ENCODE peak calls at places on chromosomes 7 and 10, in ten cellular contexts. H is ACHN; E is activated CD8-positive, alpha-beta memory T cell treated with anti-CD3 and anti-CD28 coated beads for 1 hour; Y is astrocyte of the cerebellum; W is HT1080; X is stimulated activated CD4-positive, alpha-beta T cell treated with anti-CD3 and anti-CD28 coated beads, Interleukin-4, amount 100 ng/mL, for 4 hours; T is activated effector memory CD4-positive, alpha-beta T cell treated with Interleukin-2 at 50 U/mL for 16 hours; V is stimulated activated naive CD8-positive, alpha-beta T cell treated with anti-CD3 and anti-CD28 coated beads, Interleukin-15, Interleukin-2, amounts not matched to agents 100 U/mL and 50 U/mL, for 24 hours; D is NB4; N is T-helper 2 cell. P is an unnamed sample.
A peak's percentile ranks its signal among the peaks of the same experiment; 100 is the strongest.

GRCh38 chr7:20561908-20562307 is 53.6 kb upstream of the ABCB5 start:
- DNase-seq in E (no peak), X (no peak), V (no peak), W (no peak), H (no peak), Y (peak; percentile 18), N (no peak), D (no peak), T (no peak), P (no peak)

GRCh38 chr10:104589871-104590270 is 51.2 kb upstream of the SORCS3 start:
- DNase-seq in V (no peak), X (no peak), D (no peak), E (no peak), Y (peak; percentile 31), N (no peak), W (peak; percentile 95), T (no peak), H (peak; percentile 87), P (peak; percentile 40)

GRCh38 chr7:135846339-135846738 is 97.7 kb upstream of the FAM180A start:
- DNase-seq in X (no peak), Y (no peak), T (no peak), W (no peak), D (no peak), N (no peak), V (no peak), E (no peak), H (no peak), P (no peak)

GRCh38 chr7:1692500-1693418 is 22.7 kb downstream of the ELFN1 start:
- DNase-seq in W (no peak), X (no peak), E (no peak), N (no peak), H (no peak), V (no peak), D (no peak), Y (no peak), T (no peak), P (no peak)

GRCh38 chr10:112904000-112904399 is 46.0 kb upstream of the TCF7L2 start:
- DNase-seq in V (no peak), E (no peak), N (no peak), T (no peak), W (peak; percentile 73), X (no peak), Y (no peak), D (no peak), H (no peak), P (no peak)

GRCh38 chr7:123155571-123155970 is 44.2 kb downstream of the SLC13A1 start:
- DNase-seq in E (no peak), W (no peak), Y (no peak), V (no peak), N (no peak), X (no peak), T (no peak), D (no peak), H (no peak), P (no peak)

GRCh38 chr10:28984431-28984830 is 304.4 kb upstream of the LYZL1 start:
- DNase-seq in T (no peak), X (no peak), D (peak; percentile 69), E (no peak), Y (peak; percentile 65), W (peak; percentile 85), V (no peak), N (no peak), H (peak; percentile 62), P (peak; percentile 46)

GRCh38 chr10:12418000-12418399 is 68.7 kb downstream of the CAMK1D start:
- DNase-seq in W (no peak), E (no peak), V (no peak), Y (no peak), N (no peak), H (no peak), D (no peak), T (no peak), X (no peak), P (no peak)

GRCh38 chr10:130300608-130301025 is 164.4 kb downstream of the GLRX3 start:
- DNase-seq in D (peak; percentile 82), V (peak; percentile 54), H (no peak), Y (no peak), N (peak; percentile 90), W (peak; percentile 63), T (peak; percentile 38), E (peak; percentile 47), X (peak; percentile 58), P (no peak)

GRCh38 chr7:130838738-130839137 is 104.7 kb upstream of the KLF14 start:
- DNase-seq in Y (peak; percentile 70), W (peak; percentile 98), H (peak; percentile 22), T (no peak), V (no peak), E (no peak), X (no peak), N (peak; percentile 71), D (no peak), P (peak; percentile 68)

GRCh38 chr7:141178486-141179135 is 104.7 kb downstream of the TMEM178B start:
- DNase-seq in H (no peak), Y (no peak), E (no peak), T (no peak), W (no peak), V (no peak), D (no peak), X (no peak), N (no peak), P (no peak)

GRCh38 chr10:13223241-13223640 is 10.9 kb downstream of the UCMA start:
- DNase-seq in D (no peak), V (no peak), N (no peak), Y (no peak), H (no peak), T (no peak), E (no peak), X (no peak), W (no peak), P (no peak)

GRCh38 chr10:59320370-59320769 is 42.0 kb downstream of the FAM13C start:
- DNase-seq in H (no peak), E (no peak), X (no peak), W (no peak), V (no peak), T (no peak), D (no peak), Y (no peak), N (no peak), P (no peak)

GRCh38 chr7:124031919-124032318 is 948 bp downstream of the TMEM229A start:
- DNase-seq in E (no peak), X (no peak), T (no peak), Y (no peak), N (no peak), D (no peak), H (no peak), W (no peak), V (no peak), P (no peak)

GRCh38 chr10:31789555-31789954 is 139.1 kb downstream of the ARHGAP12 start:
- DNase-seq in X (no peak), T (no peak), E (no peak), W (no peak), N (peak; percentile 72), H (no peak), V (no peak), Y (no peak), D (no peak), P (no peak)

GRCh38 chr7:17184805-17185689 is 113.4 kb upstream of the AHR start:
- DNase-seq in E (no peak), V (no peak), D (no peak), H (no peak), T (no peak), X (no peak), W (no peak), Y (no peak), N (peak; percentile 22), P (no peak)

GRCh38 chr10:55630491-55631056 is 730.5 kb downstream of the ZWINT start:
- DNase-seq in X (no peak), Y (no peak), V (no peak), W (no peak), E (no peak), H (peak; percentile 8), D (no peak), N (peak; percentile 4), T (no peak), P (no peak)

GRCh38 chr7:128829391-128830166 is 627 bp upstream of the FLNC start:
- DNase-seq in W (peak; percentile 81), D (peak; percentile 51), H (peak; percentile 84), N (no peak), T (no peak), Y (no peak), X (no peak), V (no peak), E (no peak), P (no peak)

GRCh38 chr7:64849250-64849923 is 53.7 kb upstream of the ZNF273 start:
- DNase-seq in X (no peak), D (peak; percentile 93), W (peak; percentile 79), T (no peak), H (no peak), V (no peak), Y (no peak), N (no peak), E (no peak), P (peak; percentile 1)

GRCh38 chr10:56142092-56142728 is 218.8 kb downstream of the ZWINT start:
- DNase-seq in W (no peak), V (no peak), T (no peak), D (peak; percentile 1), Y (no peak), N (peak; percentile 13), E (no peak), H (no peak), X (no peak), P (no peak)